ENCODE peak calls at places on chromosomes 5 and 9, in seven cellular contexts. D is PC-3, K is Peyer's patch, B is fibroblast of the aortic adventitia, R is Panc1, P is heart right ventricle, S is kidney epithelial cell. L is an unnamed sample.

GRCh38 chr5:113682497-113683136 is 169.1 kb downstream of the YTHDC2 start:
- DNase-seq in D (peak), K (no peak), B (no peak), P (no peak), S (no peak), R (no peak), L (no peak)

GRCh38 chr5:31768046-31768445 is 129.1 kb downstream of the PDZD2 start:
- DNase-seq in B (no peak), D (no peak), S (no peak), K (no peak), P (peak), R (no peak), L (no peak)

GRCh38 chr9:30995951-30996738 is 1388.3 kb upstream of the ACO1 start:
- DNase-seq in B (no peak), P (no peak), D (no peak), K (no peak), R (no peak), S (no peak), L (no peak)

GRCh38 chr9:137409515-137409914 is 13.4 kb downstream of the EXD3 start:
- DNase-seq in D (no peak), K (no peak), P (no peak), S (no peak), R (no peak), B (no peak), L (no peak)

GRCh38 chr9:119052339-119053030 is 316.8 kb downstream of the BRINP1 start:
- DNase-seq in K (no peak), R (no peak), P (peak), B (no peak), S (no peak), D (no peak), L (no peak)

GRCh38 chr9:89483592-89484474 is 14.1 kb downstream of the SEMA4D start:
- DNase-seq in D (no peak), R (no peak), P (peak), S (no peak), B (no peak), K (peak), L (no peak)

GRCh38 chr5:56908942-56909293 is 478 bp upstream of the SETD9 start:
- DNase-seq in R (no peak), P (peak), S (no peak), K (no peak), D (no peak), B (no peak), L (no peak)

GRCh38 chr9:134088064-134088725 is 20.4 kb upstream of the BRD3 start:
- DNase-seq in K (no peak), B (no peak), P (peak), D (no peak), S (no peak), R (no peak), L (no peak)

GRCh38 chr9:91395553-91396470 is 27.8 kb downstream of the NFIL3 start:
- DNase-seq in D (peak), B (peak), S (peak), P (no peak), K (no peak), R (no peak), L (peak)

GRCh38 chr9:137427454-137428310 is 4.5 kb downstream of the NOXA1 start:
- DNase-seq in B (no peak), D (no peak), S (no peak), K (no peak), P (no peak), R (no peak), L (no peak)

GRCh38 chr5:124806026-124806856 is 59.8 kb upstream of the ZNF608 start:
- DNase-seq in S (peak), D (peak), B (peak), K (no peak), R (no peak), P (peak), L (peak)

GRCh38 chr9:135906291-135907005 is 898 bp downstream of the CAMSAP1 start:
- DNase-seq in B (peak), S (no peak), K (no peak), D (peak), P (no peak), R (no peak), L (peak)

GRCh38 chr5:112467467-112467866 is 48.4 kb upstream of the EPB41L4A start:
- DNase-seq in S (no peak), K (no peak), B (no peak), P (no peak), R (no peak), D (no peak), L (no peak)

GRCh38 chr5:74408150-74409043 is 232.1 kb downstream of the ENC1 start:
- DNase-seq in D (peak), S (no peak), R (no peak), K (no peak), P (no peak), B (no peak), L (no peak)

GRCh38 chr5:13976867-13977479 is 32.5 kb upstream of the DNAH5 start:
- DNase-seq in S (no peak), D (peak), R (no peak), B (peak), P (no peak), K (no peak), L (peak)

GRCh38 chr5:399296-400281 is 43.4 kb upstream of the EXOC3 start:
- DNase-seq in P (peak), K (peak), D (no peak), B (peak), S (peak), R (no peak), L (peak)
- TF ChIP-seq CTCF in P (no peak), K (no peak), D (no peak), B (no peak), S (no peak), R (no peak), L (no peak)

DNA sequence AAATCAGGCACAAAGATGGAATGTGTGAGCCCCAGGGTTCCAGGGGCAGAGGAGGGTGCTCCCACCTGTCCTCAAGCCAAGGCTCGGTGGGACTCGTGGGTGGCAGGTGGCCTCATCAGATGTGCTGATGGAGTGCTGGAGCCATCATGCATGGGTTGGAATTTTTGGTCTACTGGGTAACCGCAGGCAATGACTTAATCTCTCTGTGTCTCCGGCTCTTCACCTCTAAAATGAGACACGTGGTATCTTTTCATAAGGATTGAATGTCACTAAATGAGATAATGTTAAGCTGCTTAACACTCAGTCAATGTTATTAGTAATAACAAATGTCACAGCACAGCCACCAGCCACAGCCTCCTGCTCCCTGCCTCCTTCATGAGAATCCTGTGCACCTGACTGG is 245.5 kb downstream of the HSPA4 start:
- DNase-seq in P (no peak), S (no peak), B (no peak), D (no peak), K (no peak), R (no peak), L (no peak)
- TF ChIP-seq CTCF in P (no peak), S (no peak), B (no peak), D (no peak), K (no peak), R (no peak), L (no peak)

GRCh38 chr9:72857632-72858011 is 95.2 kb downstream of the ALDH1A1 start:
- DNase-seq in D (no peak), S (no peak), P (no peak), R (no peak), B (no peak), K (no peak), L (no peak)

GRCh38 chr9:72858089-72858912 is 94.6 kb downstream of the ALDH1A1 start:
- DNase-seq in B (peak), R (no peak), P (no peak), D (no peak), S (no peak), K (no peak), L (peak)

GRCh38 chr9:72855321-72855720 is 97.5 kb downstream of the ALDH1A1 start:
- DNase-seq in R (no peak), K (no peak), P (no peak), S (no peak), B (no peak), D (no peak), L (no peak)

GRCh38 chr9:72855890-72856523 is 96.8 kb downstream of the ALDH1A1 start:
- DNase-seq in B (no peak), K (no peak), P (no peak), S (no peak), D (no peak), R (no peak), L (no peak)

GRCh38 chr9:72856985-72857631 is 95.7 kb downstream of the ALDH1A1 start:
- DNase-seq in P (no peak), R (no peak), D (peak), S (no peak), B (peak), K (no peak), L (peak)
- TF ChIP-seq CTCF in P (peak), R (peak), D (peak), S (peak), B (peak), K (peak), L (peak)

DNA sequence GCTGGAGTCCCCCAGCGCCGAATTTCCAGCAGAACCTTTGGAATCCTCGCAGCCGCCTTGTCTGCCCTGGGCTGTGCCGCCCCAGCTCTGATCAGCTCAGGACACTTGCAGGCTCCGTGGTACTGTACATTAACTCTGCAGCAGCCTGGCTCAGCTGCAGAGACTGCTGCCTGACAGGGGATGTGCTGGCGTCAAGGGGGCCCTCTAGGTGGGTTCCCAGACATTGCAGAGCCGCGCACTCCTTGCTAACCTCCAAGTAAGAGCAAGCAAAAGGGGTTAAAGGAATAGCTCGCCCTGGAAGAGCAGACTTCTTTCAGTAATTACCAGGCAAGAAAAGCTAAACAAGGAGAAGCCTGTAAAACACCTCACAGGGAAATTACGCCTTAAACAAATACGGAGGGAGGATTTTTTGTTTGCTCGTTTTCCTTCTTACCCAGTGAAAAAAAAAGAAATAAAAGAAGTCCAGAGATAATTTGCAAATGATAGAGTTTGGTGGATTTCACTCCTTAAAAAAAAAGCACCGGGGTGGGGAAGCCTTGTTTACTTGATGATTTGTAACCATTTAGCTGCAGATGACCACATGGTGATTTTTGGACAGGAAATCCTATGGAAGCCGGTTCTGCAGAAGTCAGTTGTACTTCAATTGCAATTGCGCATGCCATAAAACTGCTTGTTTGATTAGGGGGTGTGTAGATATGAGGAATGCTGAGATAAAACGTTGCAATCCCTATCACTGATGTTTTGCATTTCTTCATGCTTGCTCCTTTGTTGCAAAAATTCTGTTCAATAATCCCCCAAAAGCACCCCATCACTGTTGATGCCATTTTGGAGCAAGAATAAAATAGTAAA is 305.8 kb downstream of the PDE4D start:
- DNase-seq in P (peak), D (peak), R (no peak), S (peak), K (no peak), B (peak), L (peak)
- TF ChIP-seq CTCF in P (no peak), D (no peak), R (no peak), S (peak), K (no peak), B (peak), L (peak)

GRCh38 chr5:118752992-118753391 is 235.4 kb downstream of the DTWD2 start:
- DNase-seq in P (no peak), S (no peak), B (no peak), R (no peak), D (no peak), K (no peak), L (no peak)
- TF ChIP-seq CTCF in P (no peak), S (no peak), B (no peak), R (no peak), D (no peak), K (no peak), L (no peak)

DNA sequence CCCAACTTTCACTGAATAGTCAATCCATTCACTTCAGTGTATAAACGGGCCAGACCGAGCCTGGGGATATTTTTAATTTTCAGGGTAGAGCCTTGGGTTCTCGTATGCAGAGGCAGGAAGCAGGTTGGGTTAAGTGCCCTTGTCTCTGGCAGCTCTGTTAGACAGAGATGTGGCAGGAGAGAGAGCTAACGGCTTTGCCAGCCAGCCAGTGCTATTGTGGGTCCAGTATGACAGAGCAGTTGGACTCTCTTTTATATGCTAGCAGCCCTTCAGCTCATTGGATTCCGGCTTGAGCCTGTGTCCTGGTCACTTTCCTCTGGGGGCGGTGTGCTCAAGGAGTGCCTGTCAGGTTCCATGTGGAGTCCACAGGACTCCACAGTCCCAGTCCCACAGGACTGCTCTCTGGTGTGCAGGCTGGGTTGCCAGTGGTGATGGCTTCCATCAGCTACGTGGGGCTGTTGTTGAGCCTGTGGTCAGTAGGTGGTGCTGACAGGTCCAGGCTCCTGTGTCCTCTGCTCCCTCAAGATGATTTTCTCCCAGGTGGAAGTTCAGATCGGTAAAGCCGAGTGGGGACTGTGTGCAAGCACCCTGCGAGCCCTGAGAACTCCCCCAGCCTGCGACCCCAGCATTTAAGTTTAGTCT is 14.3 kb downstream of the CLTA start:
- DNase-seq in P (no peak), B (no peak), R (no peak), K (no peak), D (no peak), S (no peak), L (no peak)
- TF ChIP-seq CTCF in P (no peak), B (peak), R (no peak), K (no peak), D (peak), S (peak), L (peak)

GRCh38 chr5:158756873-158757272 is 342.8 kb downstream of the EBF1 start:
- DNase-seq in S (no peak), R (no peak), B (peak), D (no peak), P (no peak), K (no peak), L (no peak)
- TF ChIP-seq CTCF in S (no peak), R (no peak), B (peak), D (no peak), P (no peak), K (no peak), L (no peak)

DNA sequence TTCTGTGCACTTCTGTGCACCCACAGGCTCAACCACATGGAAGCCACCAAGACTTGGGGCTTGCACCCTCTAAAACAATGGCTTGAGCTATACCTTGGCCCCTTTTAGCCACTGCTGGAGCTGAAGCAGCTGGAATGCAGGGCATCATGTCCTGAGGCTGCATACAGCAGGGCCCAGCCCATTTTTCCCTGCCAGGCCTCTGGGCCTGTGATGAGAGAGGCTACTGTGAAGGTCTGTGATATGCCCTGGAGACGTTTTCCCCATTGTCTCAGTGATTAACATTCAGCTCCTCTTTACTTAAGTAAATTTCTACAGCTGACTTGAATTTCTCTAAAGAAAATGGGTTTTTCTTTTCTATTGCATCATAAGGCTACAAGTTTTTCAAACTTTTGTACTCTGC is 134.0 kb upstream of the EGFLAM start:
- DNase-seq in P (no peak), S (no peak), D (no peak), B (no peak), R (no peak), K (no peak), L (no peak)
- TF ChIP-seq CTCF in P (no peak), S (no peak), D (no peak), B (no peak), R (no peak), K (no peak), L (no peak)